ENCODE peak calls at places on chromosome 19, in eight cellular contexts. D is heart right ventricle, O is astrocyte, Z is bronchial epithelial cell, B is uterus, C is tibial artery, U is omental fat pad, J is brain microvascular endothelial cell. H is an unnamed sample.

GRCh38 chr19:44731081-44731480 is 17.4 kb upstream of the BCL3 start:
- DNase-seq in D (no peak), O (no peak), Z (no peak), B (no peak), C (no peak), U (no peak), J (no peak), H (no peak)

GRCh38 chr19:33368074-33368864 is 5.2 kb upstream of the CEBPG start:
- DNase-seq in D (no peak), O (peak; percentile 32), Z (peak; percentile 97), B (no peak), C (no peak), U (no peak), J (peak; percentile 36), H (no peak)

GRCh38 chr19:22088541-22089144 is 36.4 kb downstream of the ZNF257 start:
- DNase-seq in D (no peak), O (no peak), Z (no peak), B (no peak), C (no peak), U (no peak), J (no peak), H (no peak)

GRCh38 chr19:51259348-51260245 is 8.7 kb downstream of the SIGLECL1 start:
- DNase-seq in D (peak; percentile 15), O (no peak), Z (peak; percentile 17), B (no peak), C (peak; percentile 27), U (no peak), J (peak; percentile 37), H (no peak)

GRCh38 chr19:45769821-45770191 is 754 bp upstream of the SIX5 start:
- DNase-seq in D (peak; percentile 45), O (no peak), Z (peak; percentile 16), B (peak; percentile 72), C (peak; percentile 54), U (no peak), J (peak; percentile 39), H (no peak)

GRCh38 chr19:18468517-18468916 is 30.6 kb upstream of the ISYNA1 start:
- DNase-seq in D (no peak), O (no peak), Z (no peak), B (no peak), C (no peak), U (no peak), J (no peak), H (no peak)

GRCh38 chr19:40512473-40513344 is 45.9 kb downstream of the SPTBN4 start:
- DNase-seq in D (no peak), O (no peak), Z (no peak), B (no peak), C (no peak), U (no peak), J (peak; percentile 9), H (no peak)

GRCh38 chr19:54282706-54283105 is 1.8 kb upstream of the LILRB2 start:
- DNase-seq in D (no peak), O (no peak), Z (no peak), B (no peak), C (no peak), U (no peak), J (no peak), H (no peak)

GRCh38 chr19:16018801-16019551 is 57.3 kb upstream of the TPM4 start:
- DNase-seq in D (no peak), O (no peak), Z (no peak), B (no peak), C (no peak), U (no peak), J (no peak), H (no peak)

GRCh38 chr19:31214086-31214485 is 135.2 kb downstream of the TSHZ3 start:
- DNase-seq in D (peak; percentile 41), O (peak; percentile 100), Z (peak; percentile 99), B (peak; percentile 49), C (peak; percentile 59), U (no peak), J (peak; percentile 99), H (no peak)

GRCh38 chr19:18737337-18737953 is 53.7 kb downstream of the COMP start:
- DNase-seq in D (no peak), O (no peak), Z (no peak), B (no peak), C (no peak), U (no peak), J (no peak), H (no peak)

GRCh38 chr19:35056513-35057063 is 15.1 kb downstream of the HPN start:
- DNase-seq in D (no peak), O (no peak), Z (no peak), B (no peak), C (no peak), U (no peak), J (no peak), H (no peak)

GRCh38 chr19:29524912-29525870 is 603 bp upstream of the VSTM2B start:
- DNase-seq in D (no peak), O (no peak), Z (no peak), B (no peak), C (no peak), U (no peak), J (no peak), H (no peak)

GRCh38 chr19:52585604-52586003 is 15.5 kb downstream of the ZNF701 start:
- DNase-seq in D (no peak), O (no peak), Z (no peak), B (no peak), C (no peak), U (no peak), J (no peak), H (no peak)

GRCh38 chr19:29326351-29326750 is 113.4 kb upstream of the UQCRFS1 start:
- DNase-seq in D (no peak), O (no peak), Z (no peak), B (no peak), C (no peak), U (no peak), J (no peak), H (no peak)

GRCh38 chr19:19595171-19595701 is 23.3 kb downstream of the PBX4 start:
- DNase-seq in D (no peak), O (no peak), Z (peak; percentile 49), B (no peak), C (no peak), U (no peak), J (peak; percentile 21), H (no peak)

GRCh38 chr19:5804516-5805464 is at the start of gene NRTN:
- DNase-seq in D (no peak), O (no peak), Z (no peak), B (no peak), C (no peak), U (no peak), J (no peak), H (peak; percentile 51)

GRCh38 chr19:8575467-8575997 is 1.7 kb downstream of the MYO1F start:
- DNase-seq in D (no peak), O (peak; percentile 65), Z (peak; percentile 12), B (no peak), C (no peak), U (no peak), J (peak; percentile 12), H (no peak)

GRCh38 chr19:1986357-1987162 is 29.0 kb downstream of the BTBD2 start:
- DNase-seq in D (no peak), O (no peak), Z (no peak), B (no peak), C (no peak), U (no peak), J (no peak), H (no peak)

GRCh38 chr19:1985588-1986356 is 29.7 kb downstream of the BTBD2 start:
- DNase-seq in D (no peak), O (no peak), Z (no peak), B (no peak), C (no peak), U (no peak), J (no peak), H (no peak)

GRCh38 chr19:1990230-1991017 is 25.1 kb downstream of the BTBD2 start:
- DNase-seq in D (no peak), O (no peak), Z (no peak), B (no peak), C (no peak), U (no peak), J (no peak), H (no peak)

GRCh38 chr19:1989513-1990229 is 25.8 kb downstream of the BTBD2 start:
- DNase-seq in D (no peak), O (no peak), Z (no peak), B (no peak), C (no peak), U (no peak), J (no peak), H (no peak)

GRCh38 chr19:1987197-1988187 is 28.0 kb downstream of the BTBD2 start:
- DNase-seq in D (no peak), O (no peak), Z (no peak), B (no peak), C (no peak), U (no peak), J (no peak), H (no peak)
- TF ChIP-seq CTCF in D (no peak), O (no peak), Z (no peak), B (no peak), C (no peak), U (no peak), J (no peak), H (no peak)

DNA sequence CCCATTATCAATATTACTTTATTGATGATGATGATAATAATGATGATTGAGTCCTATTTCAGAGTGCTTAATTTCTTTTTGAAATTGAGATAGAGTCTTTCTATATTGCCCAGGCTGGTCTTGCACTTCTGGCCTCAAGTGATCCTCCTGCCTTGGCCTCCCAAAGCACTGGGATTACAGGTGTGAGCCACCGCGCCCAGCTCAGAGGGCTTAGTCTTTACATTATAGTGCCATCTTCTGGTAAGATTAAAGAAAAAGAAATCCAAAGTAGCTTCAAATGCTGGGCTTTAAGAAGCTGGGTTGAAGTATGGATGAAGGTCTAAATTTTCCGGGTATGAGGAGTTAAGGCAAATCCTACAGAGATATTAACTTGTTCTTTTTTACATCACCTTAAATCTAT is 3.4 kb upstream of the ZNF333 start:
- DNase-seq in D (no peak), O (no peak), Z (peak; percentile 35), B (no peak), C (no peak), U (no peak), J (no peak), H (no peak)
- TF ChIP-seq CTCF in D (no peak), O (no peak), Z (peak; percentile 17), B (no peak), C (no peak), U (no peak), J (peak; percentile 42), H (no peak)

GRCh38 chr19:49496574-49497008 is 357 bp downstream of the RPS11 start:
- DNase-seq in D (no peak), O (no peak), Z (no peak), B (no peak), C (no peak), U (no peak), J (no peak), H (no peak)
- TF ChIP-seq CTCF in D (no peak), O (no peak), Z (no peak), B (no peak), C (no peak), U (no peak), J (no peak), H (no peak)

GRCh38 chr19:37779139-37780035 is at the start of gene ZNF573:
- DNase-seq in D (peak; percentile 91), O (peak; percentile 87), Z (peak; percentile 86), B (peak; percentile 85), C (peak; percentile 81), U (peak; percentile 60), J (peak; percentile 89), H (peak; percentile 70)
- TF ChIP-seq CTCF in D (no peak), O (peak; percentile 9), Z (peak; percentile 15), B (peak; percentile 11), C (peak; percentile 17), U (no peak), J (peak; percentile 50), H (no peak)

H was measured in activated B cell treated with CpG ODN at 0.5 μM for 24 hours.